ENCODE peak calls at places on chromosomes 7 and 10, in eight cellular contexts. U is epithelial cell of esophagus, H is cardiac fibroblast, Q is suprapubic skin, W is foreskin fibroblast, K is right lobe of liver, R is heart right ventricle, B is psoas muscle. N is an unnamed sample.

GRCh38 chr10:98482096-98482495 is 35.4 kb upstream of the HPS1 start:
- DNase-seq in Q (no peak), B (no peak), U (no peak), R (no peak), W (no peak), H (no peak), K (no peak), N (no peak)

GRCh38 chr7:139111885-139112284 is 2.4 kb upstream of the ZC3HAV1 start:
- DNase-seq in Q (no peak), K (no peak), R (no peak), H (no peak), W (no peak), U (no peak), B (no peak), N (no peak)

GRCh38 chr10:5283305-5284158 is 81.2 kb upstream of the UCN3 start:
- DNase-seq in Q (no peak), U (peak), R (peak), H (peak), W (peak), K (peak), B (peak), N (peak)

GRCh38 chr7:130297628-130298027 is 4.7 kb downstream of the CPA4 start:
- DNase-seq in K (no peak), R (no peak), B (no peak), H (no peak), Q (no peak), U (no peak), W (no peak), N (no peak)

GRCh38 chr7:156650042-156650441 is 9.5 kb downstream of the RNF32 start:
- DNase-seq in R (no peak), H (peak), U (peak), W (peak), K (peak), Q (no peak), B (no peak), N (no peak)

GRCh38 chr7:105664816-105665525 is 83.7 kb upstream of the EFCAB10 start:
- DNase-seq in H (peak), B (no peak), R (no peak), Q (no peak), U (no peak), W (peak), K (peak), N (no peak)

GRCh38 chr7:95302976-95303375 is 21.4 kb downstream of the PON1 start:
- DNase-seq in W (no peak), B (no peak), H (no peak), K (no peak), U (peak), Q (no peak), R (no peak), N (no peak)

GRCh38 chr10:119517235-119518141 is 25.0 kb downstream of the RGS10 start:
- DNase-seq in R (no peak), U (peak), Q (no peak), H (peak), W (peak), B (no peak), K (peak), N (no peak)

GRCh38 chr10:83427101-83427500 is 712.2 kb upstream of the GHITM start:
- DNase-seq in H (no peak), B (no peak), Q (no peak), W (no peak), R (no peak), K (no peak), U (no peak), N (no peak)

GRCh38 chr7:19268737-19269136 is 123.5 kb upstream of the FERD3L start:
- DNase-seq in Q (no peak), H (peak), W (peak), R (no peak), U (peak), B (no peak), K (no peak), N (no peak)

GRCh38 chr7:26374665-26375373 is 83.2 kb downstream of the SNX10 start:
- DNase-seq in H (no peak), K (no peak), Q (no peak), W (no peak), B (no peak), U (no peak), R (no peak), N (no peak)

GRCh38 chr10:77926566-77927342 is at the start of gene DLG5:
- DNase-seq in Q (peak), K (peak), W (peak), B (peak), U (peak), R (peak), H (peak), N (peak)

GRCh38 chr10:110214380-110214826 is 7.0 kb downstream of the MXI1 start:
- DNase-seq in Q (no peak), W (no peak), U (no peak), B (no peak), R (no peak), H (no peak), K (no peak), N (no peak)

GRCh38 chr10:78931333-78932083 is 137.3 kb upstream of the ZMIZ1 start:
- DNase-seq in K (no peak), W (peak), U (peak), Q (peak), H (peak), B (peak), R (peak), N (peak)

GRCh38 chr7:23334482-23335056 is 35.4 kb downstream of the MALSU1 start:
- DNase-seq in B (no peak), R (no peak), H (peak), Q (no peak), K (peak), W (peak), U (peak), N (no peak)

GRCh38 chr10:28797904-28798371 is 120.6 kb downstream of the BAMBI start:
- DNase-seq in B (no peak), W (no peak), K (no peak), H (peak), U (no peak), Q (no peak), R (no peak), N (no peak)

GRCh38 chr10:95321554-95322301 is 30.9 kb upstream of the PDLIM1 start:
- DNase-seq in H (no peak), R (no peak), B (no peak), W (no peak), U (no peak), K (no peak), Q (no peak), N (no peak)

GRCh38 chr10:131833446-131834080 is 67.2 kb upstream of the PPP2R2D start:
- DNase-seq in H (no peak), K (peak), R (no peak), W (no peak), Q (peak), U (no peak), B (peak), N (no peak)

GRCh38 chr10:97422921-97423420 is 3.0 kb upstream of the PGAM1 start:
- DNase-seq in B (no peak), K (no peak), U (peak), W (peak), Q (no peak), H (peak), R (no peak), N (no peak)

GRCh38 chr7:130884437-130885417 is 150.7 kb upstream of the KLF14 start:
- DNase-seq in W (peak), K (no peak), U (peak), R (no peak), H (no peak), B (no peak), Q (no peak), N (no peak)

DNA sequence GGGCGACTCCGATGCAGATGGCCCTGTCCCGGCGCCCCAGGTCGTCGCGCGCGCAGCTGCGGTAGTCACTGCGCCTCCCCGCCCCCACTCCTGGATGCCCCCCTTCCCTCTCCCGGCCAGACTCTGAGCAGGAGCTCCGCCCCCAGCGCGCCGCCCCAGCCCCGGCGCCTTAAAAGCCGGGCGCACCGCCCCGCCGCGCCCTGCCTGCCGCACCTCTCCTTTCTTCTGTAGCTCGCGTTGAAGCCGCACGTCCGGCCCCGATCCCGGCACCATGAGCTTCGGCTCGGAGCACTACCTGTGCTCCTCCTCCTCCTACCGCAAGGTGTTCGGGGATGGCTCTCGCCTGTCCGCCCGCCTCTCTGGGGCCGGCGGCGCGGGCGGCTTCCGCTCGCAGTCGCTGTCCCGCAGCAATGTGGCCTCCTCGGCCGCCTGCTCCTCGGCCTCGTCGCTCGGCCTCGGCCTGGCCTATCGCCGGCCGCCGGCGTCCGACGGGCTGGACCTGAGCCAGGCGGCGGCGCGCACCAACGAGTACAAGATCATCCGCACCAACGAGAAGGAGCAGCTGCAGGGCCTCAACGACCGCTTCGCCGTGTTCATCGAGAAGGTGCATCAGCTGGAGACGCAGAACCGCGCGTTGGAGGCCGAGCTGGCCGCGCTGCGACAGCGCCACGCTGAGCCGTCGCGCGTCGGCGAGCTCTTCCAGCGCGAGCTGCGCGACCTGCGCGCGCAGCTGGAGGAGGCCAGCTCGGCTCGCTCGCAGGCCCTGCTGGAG is at the start of gene INA:
- DNase-seq in B (no peak), U (peak), Q (no peak), K (no peak), W (peak), H (peak), R (no peak), N (no peak)
- H3K4me3 ChIP-seq in B (peak), U (peak), Q (peak), K (no peak), W (peak), H (no peak), R (peak), N (no peak)

GRCh38 chr7:87215051-87215450 is 4.5 kb downstream of the TMEM243 start:
- DNase-seq in R (no peak), Q (no peak), B (no peak), W (no peak), K (no peak), U (no peak), H (no peak), N (no peak)
- H3K4me3 ChIP-seq in R (no peak), Q (no peak), B (no peak), W (no peak), K (no peak), U (no peak), H (no peak), N (no peak)

GRCh38 chr10:96406091-96406490 is 47.3 kb upstream of the OPALIN start:
- DNase-seq in U (no peak), B (no peak), R (no peak), Q (no peak), W (no peak), K (no peak), H (no peak), N (no peak)
- H3K4me3 ChIP-seq in U (no peak), B (no peak), R (no peak), Q (no peak), W (no peak), K (no peak), H (no peak), N (no peak)

DNA sequence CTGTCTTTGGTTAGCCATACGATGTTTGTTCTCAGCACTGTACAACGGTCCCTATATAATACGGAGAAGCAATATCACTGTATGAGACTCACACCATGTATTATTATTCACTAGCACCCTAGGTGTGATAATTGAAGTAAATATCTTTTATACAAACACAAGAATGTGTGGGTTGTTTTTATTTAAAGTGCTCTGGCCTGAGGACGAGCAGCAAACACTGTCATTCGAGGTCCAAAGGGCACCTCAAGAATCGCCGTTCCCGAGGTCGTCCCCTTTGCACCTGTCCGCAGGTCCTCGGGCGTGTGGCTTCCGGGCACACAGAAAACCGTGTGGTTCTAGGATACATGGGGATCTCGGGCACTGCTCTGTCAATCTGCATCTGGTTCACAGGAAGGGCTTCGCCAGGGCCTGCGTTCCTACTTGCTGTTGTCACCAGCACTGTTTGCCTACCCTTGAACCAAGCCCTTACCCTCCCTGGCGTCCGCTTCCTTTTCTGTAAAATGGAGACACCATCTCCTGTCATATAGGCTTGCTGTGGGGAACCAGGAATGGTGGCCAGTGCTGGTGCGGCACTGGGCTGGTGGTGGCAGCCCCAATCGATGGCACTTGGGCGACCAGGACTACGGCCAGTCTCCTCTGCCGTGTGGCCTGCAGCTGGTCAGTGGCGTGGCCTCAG is 28.5 kb upstream of the SH2B2 start:
- DNase-seq in K (peak), Q (no peak), B (no peak), H (no peak), W (no peak), U (no peak), R (no peak), N (no peak)
- H3K4me3 ChIP-seq in K (no peak), Q (no peak), B (no peak), H (no peak), W (no peak), U (no peak), R (no peak), N (no peak)